ENCODE peak calls at places on chromosomes 12 and 14, in eight cellular contexts. M is psoas muscle, T is right lobe of liver, Z is tibial artery, D is suprapubic skin, G is cardiac muscle cell, U is left ventricle myocardium inferior, W is A673. X is an unnamed sample.

GRCh38 chr12:115322275-115322674 is 638.3 kb upstream of the TBX3 start:
- DNase-seq in M (no peak), T (no peak), Z (no peak), D (no peak), G (peak; percentile 31), U (no peak), W (no peak), X (no peak)

GRCh38 chr12:52432559-52433207 is 1.5 kb downstream of the KRT75 start:
- DNase-seq in M (no peak), T (no peak), Z (no peak), D (no peak), G (no peak), U (no peak), W (no peak), X (no peak)

GRCh38 chr12:50734409-50735263 is 29.3 kb upstream of the ATF1 start:
- DNase-seq in M (no peak), T (no peak), Z (no peak), D (no peak), G (peak; percentile 60), U (no peak), W (peak; percentile 72), X (no peak)

GRCh38 chr12:87793134-87793533 is 236.1 kb downstream of the C12orf50 start:
- DNase-seq in M (no peak), T (no peak), Z (no peak), D (no peak), G (peak; percentile 47), U (no peak), W (no peak), X (no peak)

GRCh38 chr12:18074001-18074400 is 16.0 kb downstream of the RERGL start:
- DNase-seq in M (no peak), T (no peak), Z (no peak), D (no peak), G (no peak), U (no peak), W (no peak), X (no peak)

GRCh38 chr12:92707926-92708325 is 5.1 kb downstream of the PLEKHG7 start:
- DNase-seq in M (no peak), T (no peak), Z (no peak), D (no peak), G (no peak), U (no peak), W (no peak), X (no peak)

GRCh38 chr14:24243336-24243836 is 963 bp upstream of the TINF2 start:
- DNase-seq in M (peak; percentile 64), T (no peak), Z (no peak), D (no peak), G (no peak), U (no peak), W (no peak), X (no peak)

GRCh38 chr12:41521872-41522379 is 333.8 kb downstream of the PDZRN4 start:
- DNase-seq in M (no peak), T (no peak), Z (no peak), D (no peak), G (peak; percentile 88), U (no peak), W (peak; percentile 95), X (no peak)

GRCh38 chr14:44963775-44964380 is 1.9 kb downstream of the TOGARAM1 start:
- DNase-seq in M (no peak), T (no peak), Z (no peak), D (no peak), G (no peak), U (no peak), W (no peak), X (no peak)

GRCh38 chr14:30005114-30005698 is 77.6 kb upstream of the PRKD1 start:
- DNase-seq in M (no peak), T (no peak), Z (no peak), D (no peak), G (peak; percentile 86), U (no peak), W (peak; percentile 77), X (no peak)

GRCh38 chr12:52713960-52714886 is 10.9 kb upstream of the KRT77 start:
- DNase-seq in M (no peak), T (no peak), Z (no peak), D (no peak), G (no peak), U (no peak), W (no peak), X (no peak)

GRCh38 chr12:15601210-15601800 is 187.9 kb downstream of the EPS8 start:
- DNase-seq in M (no peak), T (no peak), Z (no peak), D (no peak), G (peak; percentile 70), U (no peak), W (no peak), X (no peak)

GRCh38 chr12:54603173-54603814 is 14.8 kb upstream of the PPP1R1A start:
- DNase-seq in M (no peak), T (no peak), Z (peak; percentile 53), D (no peak), G (peak; percentile 84), U (peak; percentile 28), W (peak; percentile 94), X (peak; percentile 69)

GRCh38 chr14:103072595-103073366 is 11.2 kb upstream of the LBHD2 start:
- DNase-seq in M (no peak), T (peak; percentile 53), Z (no peak), D (peak; percentile 74), G (no peak), U (no peak), W (no peak), X (no peak)

GRCh38 chr14:70021548-70021947 is 142.3 kb downstream of the SMOC1 start:
- DNase-seq in M (no peak), T (no peak), Z (no peak), D (no peak), G (no peak), U (no peak), W (no peak), X (no peak)

GRCh38 chr12:85820117-85820516 is 16.1 kb downstream of the RASSF9 start:
- DNase-seq in M (no peak), T (no peak), Z (no peak), D (no peak), G (no peak), U (no peak), W (no peak), X (no peak)

GRCh38 chr12:78271546-78271945 is 440.9 kb downstream of the NAV3 start:
- DNase-seq in M (no peak), T (no peak), Z (no peak), D (no peak), G (peak; percentile 25), U (no peak), W (no peak), X (no peak)

GRCh38 chr12:71792599-71792998 is 37.9 kb downstream of the RAB21 start:
- DNase-seq in M (no peak), T (no peak), Z (no peak), D (no peak), G (no peak), U (no peak), W (no peak), X (no peak)

GRCh38 chr12:71791473-71792150 is 36.9 kb downstream of the RAB21 start:
- DNase-seq in M (no peak), T (no peak), Z (no peak), D (no peak), G (no peak), U (no peak), W (no peak), X (no peak)

GRCh38 chr12:71786840-71787239 is 32.2 kb downstream of the RAB21 start:
- DNase-seq in M (no peak), T (no peak), Z (no peak), D (no peak), G (no peak), U (no peak), W (no peak), X (no peak)

GRCh38 chr12:71782007-71782406 is 27.3 kb downstream of the RAB21 start:
- DNase-seq in M (no peak), T (no peak), Z (no peak), D (no peak), G (no peak), U (no peak), W (no peak), X (no peak)

DNA sequence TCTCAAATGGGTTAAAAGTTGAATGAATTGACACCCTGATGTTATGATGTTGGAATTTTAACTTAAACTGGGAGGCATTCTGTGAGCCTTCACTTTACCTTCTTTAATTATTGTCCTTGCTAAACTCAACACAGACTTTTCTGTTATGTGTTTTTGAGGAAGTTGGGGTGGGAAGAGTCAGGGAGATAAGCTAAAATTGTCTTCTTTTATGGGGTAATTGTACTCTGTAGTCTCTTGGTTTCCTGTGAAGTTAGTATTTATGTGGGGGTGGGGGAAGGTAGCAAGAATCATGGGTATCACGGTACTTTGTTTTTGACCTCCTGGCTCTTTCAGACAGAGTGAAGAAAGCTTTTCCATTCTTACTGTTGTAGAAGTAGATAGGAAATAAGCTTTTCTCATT is 32.9 kb downstream of the RAB21 start:
- DNase-seq in M (no peak), T (no peak), Z (no peak), D (no peak), G (no peak), U (no peak), W (peak; percentile 43), X (no peak)
- TF ChIP-seq CTCF in M (no peak), T (no peak), Z (no peak), D (no peak), G (no peak), U (no peak), W (no peak), X (no peak)

DNA sequence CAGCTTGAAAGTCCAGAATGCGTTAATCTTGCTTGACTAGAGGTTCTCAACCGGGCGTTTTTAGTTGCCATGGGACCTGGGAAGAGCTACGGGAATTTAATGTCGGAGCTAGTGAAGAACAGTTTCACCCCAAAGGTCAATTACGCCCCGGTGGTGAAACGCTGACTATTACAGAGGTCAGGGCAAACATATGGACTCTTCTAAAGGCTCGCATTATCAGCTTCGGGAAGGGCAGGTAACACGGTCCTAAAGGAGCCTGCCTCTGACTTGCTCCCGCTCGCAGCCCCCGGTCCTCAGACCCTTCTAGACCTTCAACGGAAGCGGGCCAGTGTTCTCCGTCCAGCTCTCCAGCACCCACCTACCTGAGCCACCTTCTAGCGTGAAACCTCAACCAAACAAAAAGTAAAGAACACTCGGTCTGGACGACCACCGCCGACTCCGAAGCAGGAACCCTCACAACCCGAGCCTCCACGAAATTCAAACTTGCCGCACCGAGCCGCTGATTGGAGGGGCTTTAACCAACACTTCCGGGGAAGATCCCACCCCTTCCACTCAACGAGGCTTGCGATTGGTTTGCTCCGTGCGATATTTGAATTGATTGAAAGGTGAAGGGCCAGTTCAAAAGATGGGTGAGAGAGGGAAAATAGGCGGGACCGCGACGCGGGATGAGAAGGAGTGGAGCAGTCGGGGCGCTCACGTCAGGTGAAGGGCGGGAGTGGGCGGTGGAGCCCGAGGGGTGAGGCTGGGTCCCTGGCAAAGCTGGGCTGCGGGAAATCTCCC is at the start of gene DLGAP5:
- DNase-seq in M (peak; percentile 92), T (peak; percentile 93), Z (peak; percentile 95), D (peak; percentile 95), G (peak; percentile 96), U (peak; percentile 90), W (peak; percentile 99), X (peak; percentile 94)
- H3K4me3 ChIP-seq in M (peak within 1 kb of the TSS; percentile 81), T (peak within 1 kb of the TSS; percentile 52), Z (peak within 1 kb of the TSS; percentile 56), D (peak within 1 kb of the TSS; percentile 56), G (peak within 1 kb of the TSS; percentile 48), U (peak within 1 kb of the TSS; percentile 79), W (peak within 1 kb of the TSS; percentile 75), X (peak within 1 kb of the TSS; percentile 54)

GRCh38 chr14:20836668-20837338 is 34.2 kb upstream of the RNASE1 start:
- DNase-seq in M (no peak), T (no peak), Z (no peak), D (no peak), G (peak; percentile 70), U (no peak), W (peak; percentile 63), X (no peak)
- TF ChIP-seq CTCF in M (peak; percentile 14), T (peak; percentile 45), Z (no peak), D (no peak), G (peak; percentile 67), U (peak; percentile 50), W (peak; percentile 60), X (peak; percentile 3)

GRCh38 chr12:100381379-100381778 is 24.5 kb downstream of the SLC17A8 start:
- DNase-seq in M (no peak), T (no peak), Z (no peak), D (no peak), G (no peak), U (no peak), W (no peak), X (no peak)
- H3K4me3 ChIP-seq in M (no peak overlapping the region), T (no peak overlapping the region), Z (no peak overlapping the region), D (no peak overlapping the region), G (no peak overlapping the region), U (no peak overlapping the region), W (no peak overlapping the region), X (no peak overlapping the region)

X was measured in lung.